ENCODE peak calls at places on chromosomes 1 and 21, in five cellular contexts. C is hepatic stellate cell; A is EL; Y is AG08395; P is T-helper 2 cell treated with Interferon-gamma antibody and Interleukin-4, amounts not matched to agents 5 μg/mL and 100 μg/mL, for 36 hours. I is an unnamed sample.

GRCh38 chr1:230270185-230270939 is 155.8 kb downstream of the PGBD5 start:
- DNase-seq in C (peak), P (peak), A (no peak), Y (no peak), I (no peak)

GRCh38 chr1:215923129-215923824 is 356.2 kb downstream of the KCTD3 start:
- DNase-seq in P (no peak), C (peak), A (peak), Y (no peak), I (no peak)

GRCh38 chr1:225835752-225836151 is 25.8 kb downstream of the EPHX1 start:
- DNase-seq in P (no peak), Y (peak), C (no peak), A (no peak), I (peak)

GRCh38 chr1:67863637-67864036 is 30.4 kb upstream of the GNG12 start:
- DNase-seq in C (no peak), A (no peak), Y (no peak), P (no peak), I (no peak)

GRCh38 chr1:85330206-85330605 is 53.8 kb upstream of the BCL10 start:
- DNase-seq in C (peak), Y (peak), P (no peak), A (peak), I (no peak)

GRCh38 chr1:213423585-213423984 is 372.5 kb downstream of the RPS6KC1 start:
- DNase-seq in A (no peak), Y (no peak), P (no peak), C (no peak), I (no peak)

GRCh38 chr1:81706650-81707435 is 93.9 kb upstream of the ADGRL2 start:
- DNase-seq in C (no peak), P (no peak), Y (peak), A (peak), I (no peak)

GRCh38 chr21:32819702-32820101 is 48.1 kb upstream of the PAXBP1 start:
- DNase-seq in Y (peak), P (no peak), A (peak), C (peak), I (peak)

GRCh38 chr1:20440785-20441200 is 45.2 kb downstream of the CAMK2N1 start:
- DNase-seq in P (peak), C (peak), A (peak), Y (peak), I (no peak)

GRCh38 chr1:228735871-228736586 is 750 bp downstream of the RHOU start:
- DNase-seq in P (no peak), A (peak), Y (peak), C (no peak), I (peak)

GRCh38 chr21:19122371-19122770 is 718.8 kb upstream of the TMPRSS15 start:
- DNase-seq in P (no peak), C (no peak), Y (no peak), A (no peak), I (no peak)